ENCODE peak calls at places on chromosome 6, in seven cellular contexts. One of them, this sample, is unnamed.

GRCh38 chr6:139588734-139589418 is 214.4 kb upstream of the CITED2 start:
- DNase-seq in GM12865: no peak
- DNase-seq in astrocyte of the spinal cord: peak
- DNase-seq in AG20443: no peak
- DNase-seq in omental fat pad: no peak
- DNase-seq in mucosa of gallbladder: no peak
- DNase-seq in T-helper 2 cell: no peak
- DNase-seq in this sample: no peak

GRCh38 chr6:17353440-17354175 is 39.8 kb upstream of the CAP2 start:
- DNase-seq in mucosa of gallbladder: no peak
- DNase-seq in astrocyte of the spinal cord: no peak
- DNase-seq in T-helper 2 cell: no peak
- DNase-seq in GM12865: no peak
- DNase-seq in omental fat pad: no peak
- DNase-seq in AG20443: no peak
- DNase-seq in this sample: no peak

GRCh38 chr6:33034554-33034953 is 25.2 kb upstream of the HLA-DOA start:
- DNase-seq in T-helper 2 cell: no peak
- DNase-seq in mucosa of gallbladder: no peak
- DNase-seq in AG20443: no peak
- DNase-seq in GM12865: no peak
- DNase-seq in omental fat pad: no peak
- DNase-seq in astrocyte of the spinal cord: no peak
- DNase-seq in this sample: no peak

GRCh38 chr6:144582939-144583613 is 297.9 kb downstream of the UTRN start:
- DNase-seq in T-helper 2 cell: peak
- DNase-seq in astrocyte of the spinal cord: peak
- DNase-seq in omental fat pad: no peak
- DNase-seq in GM12865: peak
- DNase-seq in AG20443: peak
- DNase-seq in mucosa of gallbladder: peak
- DNase-seq in this sample: peak

GRCh38 chr6:131717815-131718214 is 7.0 kb upstream of the CTAGE9 start:
- DNase-seq in omental fat pad: no peak
- DNase-seq in T-helper 2 cell: no peak
- DNase-seq in AG20443: no peak
- DNase-seq in mucosa of gallbladder: no peak
- DNase-seq in GM12865: no peak
- DNase-seq in astrocyte of the spinal cord: no peak
- DNase-seq in this sample: no peak

GRCh38 chr6:111973897-111974639 is 79.8 kb upstream of the CCN6 start:
- DNase-seq in AG20443: no peak
- DNase-seq in mucosa of gallbladder: no peak
- DNase-seq in omental fat pad: no peak
- DNase-seq in GM12865: no peak
- DNase-seq in T-helper 2 cell: no peak
- DNase-seq in astrocyte of the spinal cord: peak
- DNase-seq in this sample: no peak

GRCh38 chr6:145587342-145587741 is 148.0 kb downstream of the EPM2A start:
- DNase-seq in T-helper 2 cell: no peak
- DNase-seq in astrocyte of the spinal cord: no peak
- DNase-seq in mucosa of gallbladder: no peak
- DNase-seq in AG20443: no peak
- DNase-seq in GM12865: no peak
- DNase-seq in omental fat pad: no peak
- DNase-seq in this sample: no peak

GRCh38 chr6:126127662-126128061 is 141.3 kb downstream of the TRMT11 start:
- DNase-seq in omental fat pad: no peak
- DNase-seq in AG20443: no peak
- DNase-seq in T-helper 2 cell: no peak
- DNase-seq in GM12865: no peak
- DNase-seq in mucosa of gallbladder: no peak
- DNase-seq in astrocyte of the spinal cord: peak
- DNase-seq in this sample: no peak

GRCh38 chr6:34248198-34248726 is 544 bp downstream of the SMIM29 start:
- DNase-seq in GM12865: peak
- DNase-seq in astrocyte of the spinal cord: no peak
- DNase-seq in T-helper 2 cell: no peak
- DNase-seq in omental fat pad: no peak
- DNase-seq in AG20443: peak
- DNase-seq in mucosa of gallbladder: no peak
- DNase-seq in this sample: peak

GRCh38 chr6:110769923-110770322 is 45.3 kb downstream of the CDK19 start:
- DNase-seq in T-helper 2 cell: no peak
- DNase-seq in AG20443: no peak
- DNase-seq in astrocyte of the spinal cord: no peak
- DNase-seq in omental fat pad: no peak
- DNase-seq in mucosa of gallbladder: no peak
- DNase-seq in GM12865: no peak
- DNase-seq in this sample: no peak

GRCh38 chr6:1519597-1519996 is 90.1 kb upstream of the FOXC1 start:
- DNase-seq in astrocyte of the spinal cord: no peak
- DNase-seq in mucosa of gallbladder: no peak
- DNase-seq in omental fat pad: no peak
- DNase-seq in T-helper 2 cell: no peak
- DNase-seq in AG20443: no peak
- DNase-seq in GM12865: no peak
- DNase-seq in this sample: no peak

GRCh38 chr6:149075616-149076354 is 241.7 kb upstream of the TAB2 start:
- DNase-seq in omental fat pad: no peak
- DNase-seq in T-helper 2 cell: no peak
- DNase-seq in AG20443: no peak
- DNase-seq in astrocyte of the spinal cord: peak
- DNase-seq in mucosa of gallbladder: no peak
- DNase-seq in GM12865: no peak
- DNase-seq in this sample: no peak

GRCh38 chr6:147974376-147974775 is 368.3 kb upstream of the SASH1 start:
- DNase-seq in omental fat pad: no peak
- DNase-seq in astrocyte of the spinal cord: peak
- DNase-seq in mucosa of gallbladder: no peak
- DNase-seq in AG20443: no peak
- DNase-seq in T-helper 2 cell: no peak
- DNase-seq in GM12865: no peak
- DNase-seq in this sample: no peak

GRCh38 chr6:142692942-142693341 is 252.0 kb downstream of the HIVEP2 start:
- DNase-seq in GM12865: peak
- DNase-seq in omental fat pad: peak
- DNase-seq in T-helper 2 cell: peak
- DNase-seq in mucosa of gallbladder: peak
- DNase-seq in AG20443: peak
- DNase-seq in astrocyte of the spinal cord: peak
- DNase-seq in this sample: peak

GRCh38 chr6:33433001-33433559 is 13.2 kb downstream of the SYNGAP1 start:
- DNase-seq in astrocyte of the spinal cord: no peak
- DNase-seq in T-helper 2 cell: no peak
- DNase-seq in mucosa of gallbladder: no peak
- DNase-seq in AG20443: no peak
- DNase-seq in GM12865: no peak
- DNase-seq in omental fat pad: no peak
- DNase-seq in this sample: peak

GRCh38 chr6:449486-450419 is 58.2 kb downstream of the IRF4 start:
- DNase-seq in AG20443: no peak
- DNase-seq in astrocyte of the spinal cord: no peak
- DNase-seq in GM12865: no peak
- DNase-seq in omental fat pad: no peak
- DNase-seq in T-helper 2 cell: no peak
- DNase-seq in mucosa of gallbladder: no peak
- DNase-seq in this sample: no peak

GRCh38 chr6:7540595-7540994 is 876 bp upstream of the DSP start:
- DNase-seq in omental fat pad: no peak
- DNase-seq in AG20443: no peak
- DNase-seq in astrocyte of the spinal cord: no peak
- DNase-seq in GM12865: no peak
- DNase-seq in T-helper 2 cell: no peak
- DNase-seq in mucosa of gallbladder: peak
- DNase-seq in this sample: peak

GRCh38 chr6:25652007-25652515 is at the start of gene SCGN:
- DNase-seq in mucosa of gallbladder: peak
- DNase-seq in GM12865: no peak
- DNase-seq in astrocyte of the spinal cord: peak
- DNase-seq in omental fat pad: peak
- DNase-seq in T-helper 2 cell: no peak
- DNase-seq in AG20443: peak
- DNase-seq in this sample: peak

GRCh38 chr6:44397424-44398169 is 10.1 kb downstream of the CDC5L start:
- DNase-seq in astrocyte of the spinal cord: no peak
- DNase-seq in T-helper 2 cell: no peak
- DNase-seq in omental fat pad: no peak
- DNase-seq in mucosa of gallbladder: no peak
- DNase-seq in AG20443: no peak
- DNase-seq in GM12865: no peak
- DNase-seq in this sample: no peak

GRCh38 chr6:99016355-99016754 is 68.6 kb upstream of the FBXL4 start:
- DNase-seq in astrocyte of the spinal cord: peak
- DNase-seq in GM12865: peak
- DNase-seq in AG20443: no peak
- DNase-seq in T-helper 2 cell: no peak
- DNase-seq in mucosa of gallbladder: no peak
- DNase-seq in omental fat pad: no peak
- DNase-seq in this sample: no peak

GRCh38 chr6:145147559-145147958 is 587.8 kb downstream of the EPM2A start:
- DNase-seq in mucosa of gallbladder: no peak
- DNase-seq in omental fat pad: no peak
- DNase-seq in T-helper 2 cell: no peak
- DNase-seq in astrocyte of the spinal cord: peak
- DNase-seq in GM12865: no peak
- DNase-seq in AG20443: no peak
- DNase-seq in this sample: no peak

GRCh38 chr6:13461805-13462204 is 25.6 kb downstream of the GFOD1 start:
- DNase-seq in astrocyte of the spinal cord: no peak
- DNase-seq in AG20443: no peak
- DNase-seq in GM12865: no peak
- DNase-seq in T-helper 2 cell: no peak
- DNase-seq in omental fat pad: no peak
- DNase-seq in mucosa of gallbladder: no peak
- DNase-seq in this sample: no peak

GRCh38 chr6:168056892-168057527 is 22.0 kb downstream of the FRMD1 start:
- DNase-seq in AG20443: no peak
- DNase-seq in omental fat pad: no peak
- DNase-seq in mucosa of gallbladder: no peak
- DNase-seq in T-helper 2 cell: no peak
- DNase-seq in astrocyte of the spinal cord: no peak
- DNase-seq in GM12865: no peak
- DNase-seq in this sample: no peak

GRCh38 chr6:168381726-168382458 is 59.1 kb upstream of the SMOC2 start:
- DNase-seq in mucosa of gallbladder: no peak
- DNase-seq in omental fat pad: no peak
- DNase-seq in astrocyte of the spinal cord: no peak
- DNase-seq in T-helper 2 cell: no peak
- DNase-seq in GM12865: no peak
- DNase-seq in AG20443: no peak
- DNase-seq in this sample: no peak

GRCh38 chr6:110746680-110747079 is 68.6 kb downstream of the CDK19 start:
- DNase-seq in astrocyte of the spinal cord: no peak
- DNase-seq in AG20443: no peak
- DNase-seq in GM12865: no peak
- DNase-seq in T-helper 2 cell: no peak
- DNase-seq in mucosa of gallbladder: no peak
- DNase-seq in omental fat pad: no peak
- DNase-seq in this sample: no peak

GRCh38 chr6:111274593-111275217 is 187.4 kb downstream of the SLC16A10 start:
- DNase-seq in astrocyte of the spinal cord: no peak
- DNase-seq in omental fat pad: no peak
- DNase-seq in AG20443: no peak
- DNase-seq in T-helper 2 cell: no peak
- DNase-seq in GM12865: no peak
- DNase-seq in mucosa of gallbladder: no peak
- DNase-seq in this sample: no peak

GRCh38 chr6:118320652-118321051 is 227.4 kb upstream of the PLN start:
- DNase-seq in T-helper 2 cell: no peak
- DNase-seq in mucosa of gallbladder: no peak
- DNase-seq in astrocyte of the spinal cord: peak
- DNase-seq in GM12865: no peak
- DNase-seq in omental fat pad: no peak
- DNase-seq in AG20443: no peak
- DNase-seq in this sample: no peak

GRCh38 chr6:29964904-29965872 is 22.9 kb downstream of the HLA-A start:
- DNase-seq in mucosa of gallbladder: peak
- DNase-seq in T-helper 2 cell: no peak
- DNase-seq in AG20443: peak
- DNase-seq in astrocyte of the spinal cord: peak
- DNase-seq in omental fat pad: no peak
- DNase-seq in GM12865: peak
- DNase-seq in this sample: peak

This sample was measured in GM13977.